ENCODE peak calls at places on chromosomes 11 and 22, in five cellular contexts. One of them, this sample, is unnamed.

GRCh38 chr22:33737662-33738061 is 182.6 kb downstream of the LARGE1 start:
- DNase-seq in H9: no peak
- DNase-seq in H1: no peak
- DNase-seq in mesendoderm: no peak
- DNase-seq in IMR-90: no peak
- DNase-seq in this sample: no peak

GRCh38 chr11:72838691-72839305 is 24.6 kb downstream of the ATG16L2 start:
- DNase-seq in H9: no peak
- DNase-seq in IMR-90: peak
- DNase-seq in H1: no peak
- DNase-seq in mesendoderm: no peak
- DNase-seq in this sample: no peak

GRCh38 chr11:837189-837989 is 4.6 kb downstream of the CD151 start:
- DNase-seq in H9: no peak
- DNase-seq in H1: no peak
- DNase-seq in IMR-90: no peak
- DNase-seq in mesendoderm: no peak
- DNase-seq in this sample: no peak

GRCh38 chr22:50622723-50623327 is 5.1 kb downstream of the ARSA start:
- DNase-seq in H9: peak
- DNase-seq in IMR-90: no peak
- DNase-seq in mesendoderm: no peak
- DNase-seq in H1: no peak
- DNase-seq in this sample: no peak

GRCh38 chr11:107275632-107276031 is 182.0 kb downstream of the CWF19L2 start:
- DNase-seq in H9: no peak
- DNase-seq in mesendoderm: no peak
- DNase-seq in IMR-90: no peak
- DNase-seq in H1: no peak
- DNase-seq in this sample: no peak

GRCh38 chr22:49333206-49333605 is 494.5 kb downstream of the BRD1 start:
- DNase-seq in H1: no peak
- DNase-seq in H9: no peak
- DNase-seq in IMR-90: no peak
- DNase-seq in mesendoderm: no peak
- DNase-seq in this sample: no peak

GRCh38 chr11:119363874-119364590 is 17.5 kb downstream of the USP2 start:
- DNase-seq in H9: no peak
- DNase-seq in IMR-90: no peak
- DNase-seq in mesendoderm: peak
- DNase-seq in H1: no peak
- DNase-seq in this sample: no peak

GRCh38 chr22:25057013-25057881 is 104.7 kb downstream of the KIAA1671 start:
- DNase-seq in H9: peak
- DNase-seq in mesendoderm: peak
- DNase-seq in H1: peak
- DNase-seq in IMR-90: no peak
- DNase-seq in this sample: peak

GRCh38 chr11:32334822-32335221 is 100.5 kb downstream of the WT1 start:
- DNase-seq in mesendoderm: peak
- DNase-seq in H9: peak
- DNase-seq in IMR-90: no peak
- DNase-seq in H1: no peak
- DNase-seq in this sample: no peak

GRCh38 chr22:37229805-37230672 is 14.0 kb downstream of the RAC2 start:
- DNase-seq in H1: no peak
- DNase-seq in mesendoderm: no peak
- DNase-seq in IMR-90: peak
- DNase-seq in H9: no peak
- DNase-seq in this sample: peak

GRCh38 chr22:21730535-21731308 is 4.9 kb downstream of the YPEL1 start:
- DNase-seq in mesendoderm: no peak
- DNase-seq in IMR-90: no peak
- DNase-seq in H1: no peak
- DNase-seq in H9: no peak
- DNase-seq in this sample: no peak

GRCh38 chr11:101049123-101049522 is 80.5 kb downstream of the PGR start:
- DNase-seq in H9: no peak
- DNase-seq in IMR-90: no peak
- DNase-seq in mesendoderm: peak
- DNase-seq in H1: no peak
- DNase-seq in this sample: no peak

GRCh38 chr11:134981824-134982223 is 569.8 kb upstream of the B3GAT1 start:
- DNase-seq in mesendoderm: no peak
- DNase-seq in IMR-90: no peak
- DNase-seq in H9: no peak
- DNase-seq in H1: no peak
- DNase-seq in this sample: no peak

GRCh38 chr11:122791836-122792235 is 46.5 kb upstream of the CRTAM start:
- DNase-seq in H9: no peak
- DNase-seq in H1: no peak
- DNase-seq in IMR-90: peak
- DNase-seq in mesendoderm: no peak
- DNase-seq in this sample: peak

GRCh38 chr11:95534809-95535208 is 254.8 kb downstream of the FAM76B start:
- DNase-seq in IMR-90: no peak
- DNase-seq in H9: no peak
- DNase-seq in mesendoderm: no peak
- DNase-seq in H1: no peak
- DNase-seq in this sample: no peak

GRCh38 chr11:84398017-84398626 is 1112.0 kb upstream of the CCDC90B start:
- DNase-seq in H9: no peak
- DNase-seq in H1: no peak
- DNase-seq in mesendoderm: peak
- DNase-seq in IMR-90: peak
- DNase-seq in this sample: peak

GRCh38 chr11:100687630-100688395 is 725 bp downstream of the ARHGAP42 start:
- DNase-seq in H1: peak
- DNase-seq in mesendoderm: peak
- DNase-seq in H9: peak
- DNase-seq in IMR-90: peak
- DNase-seq in this sample: peak

GRCh38 chr22:38953577-38954413 is 3.6 kb upstream of the APOBEC3A start:
- DNase-seq in IMR-90: no peak
- DNase-seq in H1: no peak
- DNase-seq in mesendoderm: no peak
- DNase-seq in H9: no peak
- DNase-seq in this sample: peak

DNA sequence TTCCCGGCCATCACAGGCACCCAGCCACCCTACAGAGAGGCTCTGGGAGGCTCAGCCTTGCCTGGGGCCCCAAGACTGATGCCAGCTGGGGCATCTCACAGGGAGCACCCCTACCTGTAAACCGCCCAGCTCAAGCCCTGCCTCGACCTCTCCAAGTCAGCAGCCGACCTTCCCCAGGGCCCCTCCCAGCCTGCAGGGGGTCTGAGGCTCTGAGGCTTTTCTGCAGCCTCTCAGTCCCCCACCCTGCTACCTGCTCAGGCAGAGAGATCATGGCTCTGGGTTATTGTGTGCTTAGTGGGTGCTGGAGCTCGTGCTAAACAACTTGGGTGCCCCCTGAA is 23.1 kb upstream of the RTN4R start:
- DNase-seq in H9: no peak
- DNase-seq in H1: no peak
- DNase-seq in mesendoderm: no peak
- DNase-seq in IMR-90: no peak
- DNase-seq in this sample: no peak
- H3K23ac ChIP-seq in H9: no peak
- H3K23ac ChIP-seq in H1: no peak
- H3K23ac ChIP-seq in mesendoderm: no peak
- H3K23ac ChIP-seq in IMR-90: no peak
- H3K23ac ChIP-seq in this sample: no peak

GRCh38 chr11:132140056-132140455 is 769.6 kb downstream of the NTM start:
- DNase-seq in H9: no peak
- DNase-seq in mesendoderm: peak
- DNase-seq in H1: no peak
- DNase-seq in IMR-90: no peak
- DNase-seq in this sample: no peak

GRCh38 chr11:132137289-132137980 is 767.0 kb downstream of the NTM start:
- DNase-seq in mesendoderm: no peak
- DNase-seq in H9: no peak
- DNase-seq in H1: no peak
- DNase-seq in IMR-90: no peak
- DNase-seq in this sample: no peak

GRCh38 chr11:132137981-132138313 is 767.5 kb downstream of the NTM start:
- DNase-seq in IMR-90: peak
- DNase-seq in mesendoderm: no peak
- DNase-seq in H1: no peak
- DNase-seq in H9: no peak
- DNase-seq in this sample: no peak

GRCh38 chr11:132142102-132142501 is 771.7 kb downstream of the NTM start:
- DNase-seq in H1: no peak
- DNase-seq in IMR-90: no peak
- DNase-seq in mesendoderm: no peak
- DNase-seq in H9: no peak
- DNase-seq in this sample: no peak

GRCh38 chr11:132139181-132139580 is 768.8 kb downstream of the NTM start:
- DNase-seq in IMR-90: no peak
- DNase-seq in mesendoderm: no peak
- DNase-seq in H9: no peak
- DNase-seq in H1: no peak
- DNase-seq in this sample: no peak
- H2BK15ac ChIP-seq in IMR-90: no peak
- H2BK15ac ChIP-seq in mesendoderm: no peak
- H2BK15ac ChIP-seq in H9: no peak
- H2BK15ac ChIP-seq in H1: no peak
- H2BK15ac ChIP-seq in this sample: no peak

DNA sequence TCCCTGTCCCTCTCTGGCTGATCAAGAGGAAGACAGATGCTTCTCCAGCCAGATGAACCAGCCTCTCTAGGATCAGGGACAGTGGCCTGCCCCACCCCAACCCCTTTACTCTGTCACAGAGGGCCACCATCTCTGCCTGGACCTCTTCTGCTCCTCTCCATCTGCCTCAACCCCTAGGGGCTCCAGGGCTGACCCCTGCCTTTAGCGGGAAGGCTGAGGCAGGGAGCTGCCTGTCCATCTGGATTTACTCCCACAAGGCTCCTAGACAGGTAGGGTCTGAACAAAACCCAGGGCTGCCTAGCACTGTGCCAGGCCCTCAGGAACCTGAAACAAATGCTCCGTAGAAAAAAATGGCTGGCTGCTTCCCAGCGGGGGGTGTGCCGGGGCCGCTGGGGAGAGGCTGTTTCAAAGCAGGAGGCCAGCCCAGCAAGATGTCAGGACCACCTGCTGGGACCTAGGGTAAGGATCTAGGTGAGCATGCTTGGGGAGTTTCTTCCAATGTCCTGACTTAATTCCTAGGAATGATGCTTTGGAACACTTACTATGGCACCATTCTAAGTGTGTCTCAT is 3.2 kb downstream of the CHST1 start:
- DNase-seq in IMR-90: no peak
- DNase-seq in mesendoderm: no peak
- DNase-seq in H9: no peak
- DNase-seq in H1: no peak
- DNase-seq in this sample: no peak
- H2AK5ac ChIP-seq in IMR-90: no peak
- H2AK5ac ChIP-seq in mesendoderm: no peak
- H2AK5ac ChIP-seq in H9: no peak
- H2AK5ac ChIP-seq in H1: no peak
- H2AK5ac ChIP-seq in this sample: no peak

DNA sequence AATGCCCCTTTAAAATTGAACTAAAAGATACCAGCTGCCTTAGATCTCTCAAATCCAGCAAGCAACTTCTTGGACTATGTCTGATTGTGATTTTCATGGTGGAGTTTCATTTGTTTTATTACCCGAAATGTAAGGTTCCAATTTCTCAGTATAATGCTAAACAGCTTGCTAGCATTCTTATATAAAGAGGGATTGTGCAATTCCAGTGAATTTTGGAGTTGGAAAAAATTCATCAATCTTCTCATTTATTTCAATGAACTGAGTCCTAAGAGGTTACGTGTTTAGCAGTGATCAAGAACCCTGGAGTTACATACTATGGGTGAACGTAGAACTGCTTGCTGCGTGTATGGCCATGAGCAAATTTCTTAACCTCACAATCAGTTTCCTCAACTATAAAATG is 5.5 kb downstream of the ETS1 start:
- DNase-seq in mesendoderm: no peak
- DNase-seq in H9: no peak
- DNase-seq in H1: no peak
- DNase-seq in IMR-90: no peak
- DNase-seq in this sample: no peak
- H3K23ac ChIP-seq in mesendoderm: no peak
- H3K23ac ChIP-seq in H9: no peak
- H3K23ac ChIP-seq in H1: no peak
- H3K23ac ChIP-seq in IMR-90: no peak
- H3K23ac ChIP-seq in this sample: no peak

GRCh38 chr11:126460417-126461095 is 105.1 kb downstream of the ST3GAL4 start:
- DNase-seq in mesendoderm: no peak
- DNase-seq in H1: no peak
- DNase-seq in IMR-90: no peak
- DNase-seq in H9: no peak
- DNase-seq in this sample: no peak
- H2BK15ac ChIP-seq in mesendoderm: no peak
- H2BK15ac ChIP-seq in H1: no peak
- H2BK15ac ChIP-seq in IMR-90: no peak
- H2BK15ac ChIP-seq in H9: no peak
- H2BK15ac ChIP-seq in this sample: no peak

GRCh38 chr11:3616721-3617460 is 24.9 kb downstream of the ART5 start:
- DNase-seq in IMR-90: peak
- DNase-seq in H1: no peak
- DNase-seq in mesendoderm: no peak
- DNase-seq in H9: no peak
- DNase-seq in this sample: no peak

GRCh38 chr11:3614742-3615171 is 27.0 kb downstream of the ART5 start:
- DNase-seq in IMR-90: no peak
- DNase-seq in H9: no peak
- DNase-seq in mesendoderm: peak
- DNase-seq in H1: no peak
- DNase-seq in this sample: no peak

GRCh38 chr11:3617990-3618389 is 23.8 kb downstream of the ART5 start:
- DNase-seq in mesendoderm: no peak
- DNase-seq in IMR-90: no peak
- DNase-seq in H1: no peak
- DNase-seq in H9: no peak
- DNase-seq in this sample: no peak

GRCh38 chr11:3613998-3614741 is 27.6 kb downstream of the ART5 start:
- DNase-seq in H9: no peak
- DNase-seq in IMR-90: no peak
- DNase-seq in mesendoderm: peak
- DNase-seq in H1: no peak
- DNase-seq in this sample: no peak

DNA sequence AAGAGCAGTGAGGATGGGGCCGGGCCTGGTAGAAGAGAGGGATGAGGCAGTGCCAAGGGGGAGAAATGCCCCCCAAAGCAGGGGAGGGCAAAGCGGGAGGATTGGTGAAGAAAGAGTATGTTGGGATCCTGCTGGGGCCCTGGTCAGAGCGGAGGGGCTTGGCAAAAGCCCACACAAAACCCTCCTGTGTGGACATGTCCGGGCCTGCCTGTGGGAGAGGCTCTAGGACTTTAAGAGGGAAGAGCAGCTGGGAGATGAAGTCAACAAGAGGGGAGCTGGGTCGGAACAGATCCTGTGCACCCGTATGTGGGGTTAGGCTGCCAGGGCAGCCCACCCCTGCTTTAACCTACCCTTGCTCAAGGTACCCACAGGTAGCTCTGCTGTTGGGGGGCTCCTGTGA is 25.8 kb downstream of the ART5 start:
- DNase-seq in mesendoderm: no peak
- DNase-seq in H9: no peak
- DNase-seq in IMR-90: no peak
- DNase-seq in H1: no peak
- DNase-seq in this sample: no peak
- H2AK5ac ChIP-seq in mesendoderm: peak
- H2AK5ac ChIP-seq in H9: no peak
- H2AK5ac ChIP-seq in IMR-90: peak
- H2AK5ac ChIP-seq in H1: no peak
- H2AK5ac ChIP-seq in this sample: peak

This sample was measured in mesenchymal stem cell.